ENCODE peak calls at places on chromosomes 16 and 17, in five cellular contexts. J is lower leg skin, R is spleen, O is GM12892, X is uterus. K is an unnamed sample.

GRCh38 chr16:89237733-89238132 is 20.2 kb downstream of the ZNF778 start:
- DNase-seq in J (no peak), R (no peak), O (no peak), X (no peak), K (no peak)

GRCh38 chr17:8122391-8122922 is 1.4 kb downstream of the HES7 start:
- DNase-seq in J (peak), R (no peak), O (no peak), X (peak), K (no peak)

GRCh38 chr16:7772722-7773121 is 440.1 kb downstream of the RBFOX1 start:
- DNase-seq in J (no peak), R (no peak), O (no peak), X (no peak), K (no peak)

GRCh38 chr17:56727876-56728617 is 105.7 kb downstream of the C17orf67 start:
- DNase-seq in J (no peak), R (no peak), O (no peak), X (no peak), K (peak)

GRCh38 chr16:57741660-57742191 is 6.2 kb downstream of the KATNB1 start:
- DNase-seq in J (no peak), R (no peak), O (no peak), X (no peak), K (no peak)

GRCh38 chr17:2122641-2123302 is 67.9 kb downstream of the HIC1 start:
- DNase-seq in J (peak), R (peak), O (no peak), X (peak), K (no peak)

GRCh38 chr16:13055480-13055879 is 154.1 kb downstream of the SHISA9 start:
- DNase-seq in J (no peak), R (no peak), O (no peak), X (no peak), K (no peak)

GRCh38 chr17:50871369-50871768 is 5.2 kb upstream of the TOB1 start:
- DNase-seq in J (no peak), R (no peak), O (no peak), X (no peak), K (no peak)

GRCh38 chr16:17037499-17037898 is 433.3 kb downstream of the XYLT1 start:
- DNase-seq in J (no peak), R (no peak), O (no peak), X (no peak), K (no peak)

GRCh38 chr16:6926762-6927161 is 405.9 kb upstream of the RBFOX1 start:
- DNase-seq in J (no peak), R (no peak), O (no peak), X (no peak), K (no peak)

GRCh38 chr17:42553866-42554249 is 1.1 kb downstream of the HSD17B1 start:
- DNase-seq in J (no peak), R (peak), O (no peak), X (no peak), K (no peak)

GRCh38 chr17:42555122-42555622 is 2.4 kb downstream of the HSD17B1 start:
- DNase-seq in J (no peak), R (no peak), O (no peak), X (no peak), K (no peak)

GRCh38 chr17:42559076-42559475 is 2.9 kb upstream of the COASY start:
- DNase-seq in J (no peak), R (no peak), O (no peak), X (no peak), K (no peak)

GRCh38 chr17:42553161-42553818 is 567 bp downstream of the HSD17B1 start:
- DNase-seq in J (no peak), R (peak), O (no peak), X (no peak), K (no peak)

GRCh38 chr17:42554250-42555121 is 1.8 kb downstream of the HSD17B1 start:
- DNase-seq in J (peak), R (peak), O (peak), X (peak), K (peak)
- TF ChIP-seq POLR2A in J (no peak), R (peak), O (peak), X (peak), K (peak)

GRCh38 chr17:5431929-5432556 is 6.9 kb downstream of the C1QBP start:
- DNase-seq in J (no peak), R (no peak), O (no peak), X (no peak), K (no peak)
- TF ChIP-seq POLR2A in J (no peak), R (no peak), O (peak), X (no peak), K (no peak)

GRCh38 chr16:49821156-49821555 is 34.8 kb downstream of the ZNF423 start:
- DNase-seq in J (no peak), R (no peak), O (no peak), X (no peak), K (no peak)
- TF ChIP-seq POLR2A in J (no peak), R (no peak), O (no peak), X (no peak), K (no peak)

DNA sequence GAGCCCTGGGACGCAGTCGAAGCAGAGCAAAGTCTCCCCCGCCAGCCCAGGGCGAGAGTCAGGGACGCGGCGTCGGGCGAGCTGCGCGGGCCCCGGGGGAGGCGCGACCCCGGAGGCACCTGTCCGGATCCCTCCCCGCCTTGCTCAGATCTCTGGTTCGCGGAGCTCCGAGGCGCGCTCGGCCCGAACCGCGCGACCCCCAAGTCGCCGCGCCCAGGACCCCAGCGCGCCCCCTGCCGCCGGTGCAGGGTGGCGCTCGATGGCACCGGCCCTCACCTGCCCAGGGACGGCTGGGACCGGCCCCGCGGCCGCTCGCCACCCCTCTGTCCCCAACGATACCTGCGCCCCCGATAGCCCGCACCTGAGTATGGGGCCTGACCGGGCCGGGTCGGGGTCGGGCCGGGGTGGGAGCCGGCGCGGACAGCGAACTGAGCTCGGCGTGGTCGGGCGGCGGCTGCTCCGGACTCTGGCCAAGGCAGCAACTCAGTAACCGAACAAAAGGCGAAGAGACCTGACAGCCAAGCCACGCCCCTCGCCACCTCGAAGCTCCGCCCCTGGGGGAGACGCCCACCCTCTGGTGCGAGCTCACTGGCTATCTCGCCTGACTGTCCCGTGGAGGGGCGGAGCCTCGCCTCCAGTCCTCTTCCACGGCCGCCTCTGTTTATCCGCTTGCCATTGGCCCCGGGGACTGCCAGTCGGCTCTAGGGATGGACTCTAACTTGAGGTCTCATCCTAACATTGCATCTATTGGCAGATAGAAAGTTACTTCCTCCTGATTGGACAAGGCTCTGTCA is at the start of gene JUP:
- DNase-seq in J (peak), R (peak), O (peak), X (peak), K (peak)
- TF ChIP-seq POLR2A in J (no peak), R (peak), O (no peak), X (peak), K (peak)

DNA sequence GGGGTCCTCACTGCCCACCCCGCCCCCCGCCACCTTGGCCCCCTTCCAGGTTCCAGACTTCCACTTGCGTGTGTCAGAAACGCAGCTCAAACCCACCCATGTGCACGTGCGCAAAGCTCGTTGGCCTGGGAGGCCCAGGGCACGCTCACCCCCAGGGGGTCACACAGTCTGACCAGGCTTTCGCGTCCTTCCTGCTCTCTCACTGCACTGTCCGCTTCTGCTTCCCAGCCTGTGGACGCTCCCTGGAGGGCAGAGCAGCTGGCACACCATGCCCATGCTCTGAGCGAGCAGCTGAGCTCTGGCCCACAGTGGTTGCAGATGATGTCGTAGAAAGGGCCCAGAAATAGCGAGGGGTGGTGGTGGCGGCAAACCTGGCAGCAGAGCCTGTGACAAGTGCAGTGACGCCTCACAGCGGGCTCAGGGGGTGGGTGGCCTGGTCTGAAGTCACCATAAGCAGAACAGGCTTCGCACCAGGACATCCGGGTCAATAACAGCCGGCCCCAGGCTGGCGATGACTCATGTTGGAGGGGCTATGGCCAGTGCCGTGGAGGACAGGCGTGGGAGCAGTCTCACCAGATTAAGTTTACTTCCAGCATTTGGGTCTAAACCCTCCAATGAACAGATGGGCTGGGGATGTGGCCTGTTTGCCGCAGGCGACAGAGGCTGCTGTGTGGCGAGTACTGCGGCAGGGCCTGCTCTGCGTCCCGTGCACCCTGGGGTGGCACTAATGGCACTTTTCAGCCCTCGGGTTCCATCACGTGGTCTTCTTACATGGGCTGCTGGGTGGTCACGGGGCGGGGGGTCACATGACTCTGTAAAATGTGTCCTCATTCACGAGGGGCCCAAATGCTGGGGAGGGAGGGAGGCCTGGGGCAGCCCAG is 49.0 kb downstream of the NT5M start:
- DNase-seq in J (peak), R (peak), O (no peak), X (no peak), K (peak)
- TF ChIP-seq POLR2A in J (no peak), R (no peak), O (no peak), X (no peak), K (peak)

DNA sequence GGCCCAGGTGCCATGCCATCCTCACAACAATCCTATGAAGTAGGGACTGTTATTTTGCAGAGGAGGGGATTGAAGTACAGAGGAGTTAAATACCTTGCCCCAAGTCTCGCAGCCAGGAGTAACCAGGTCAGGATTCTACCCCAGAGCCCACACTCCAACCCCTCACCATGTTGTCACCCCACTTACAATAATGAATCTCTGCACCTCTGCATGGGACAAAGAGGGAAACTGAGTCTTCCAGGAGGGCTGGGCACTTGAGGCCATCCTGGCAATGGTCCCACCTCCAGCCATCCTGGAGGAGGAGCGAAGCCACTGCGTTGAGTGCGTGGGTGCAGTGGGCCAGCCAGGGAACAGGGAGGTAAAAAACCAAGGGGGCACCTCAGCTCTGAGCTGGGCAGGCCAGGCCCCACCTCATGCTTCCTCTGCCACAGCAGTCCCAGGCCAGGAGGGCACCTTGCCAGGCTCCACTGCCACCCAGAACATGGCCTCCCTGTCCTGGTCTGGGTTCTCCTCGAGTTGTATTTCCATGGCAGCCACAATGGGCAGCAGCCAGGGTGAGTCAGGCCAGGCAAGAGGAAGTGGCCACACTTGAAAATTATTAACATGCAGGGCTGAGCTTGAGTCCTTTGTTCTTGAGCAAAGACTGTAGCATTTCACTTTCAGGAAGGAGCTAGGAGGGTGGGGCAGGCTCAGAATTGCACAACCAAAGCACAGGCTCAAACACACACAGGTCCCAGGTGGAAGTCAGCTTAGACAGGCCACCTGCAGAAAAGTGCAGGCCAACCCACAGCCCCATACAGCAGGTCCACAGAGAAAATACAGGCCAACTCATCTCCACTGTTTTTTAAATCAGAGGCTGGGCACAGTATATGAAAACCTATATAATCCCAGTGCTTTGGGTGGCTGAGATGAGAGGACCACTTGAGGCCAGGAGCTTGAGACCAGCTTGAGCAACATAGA is 52.1 kb downstream of the CUEDC1 start:
- DNase-seq in J (peak), R (peak), O (peak), X (peak), K (peak)
- TF ChIP-seq POLR2A in J (no peak), R (no peak), O (no peak), X (no peak), K (no peak)

DNA sequence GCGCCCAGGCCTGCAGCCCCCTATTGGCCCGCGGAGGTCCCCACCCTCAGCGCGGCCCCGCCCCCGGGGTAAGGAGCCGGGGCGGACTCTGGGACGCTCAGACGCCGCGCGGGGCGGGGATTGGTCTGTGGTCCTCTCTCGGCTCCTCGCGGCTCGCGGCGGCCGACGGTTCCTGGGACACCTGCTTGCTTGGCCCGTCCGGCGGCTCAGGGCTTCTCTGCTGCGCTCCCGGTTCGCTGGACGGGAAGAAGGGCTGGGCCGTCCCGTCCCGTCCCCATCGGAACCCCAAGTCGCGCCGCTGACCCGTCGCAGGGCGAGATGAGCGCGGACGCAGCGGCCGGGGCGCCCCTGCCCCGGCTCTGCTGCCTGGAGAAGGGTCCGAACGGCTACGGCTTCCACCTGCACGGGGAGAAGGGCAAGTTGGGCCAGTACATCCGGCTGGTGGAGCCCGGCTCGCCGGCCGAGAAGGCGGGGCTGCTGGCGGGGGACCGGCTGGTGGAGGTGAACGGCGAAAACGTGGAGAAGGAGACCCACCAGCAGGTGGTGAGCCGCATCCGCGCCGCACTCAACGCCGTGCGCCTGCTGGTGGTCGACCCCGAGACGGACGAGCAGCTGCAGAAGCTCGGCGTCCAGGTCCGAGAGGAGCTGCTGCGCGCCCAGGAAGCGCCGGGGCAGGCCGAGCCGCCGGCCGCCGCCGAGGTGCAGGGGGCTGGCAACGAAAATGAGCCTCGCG is at the start of gene NHERF1:
- DNase-seq in J (peak), R (peak), O (peak), X (peak), K (no peak)
- TF ChIP-seq POLR2A in J (no peak), R (peak), O (peak), X (peak), K (peak)

GRCh38 chr16:30805370-30806169 is 18.6 kb upstream of the ZNF629 start:
- DNase-seq in J (peak), R (peak), O (peak), X (peak), K (peak)
- TF ChIP-seq POLR2A in J (no peak), R (peak), O (no peak), X (peak), K (peak)

DNA sequence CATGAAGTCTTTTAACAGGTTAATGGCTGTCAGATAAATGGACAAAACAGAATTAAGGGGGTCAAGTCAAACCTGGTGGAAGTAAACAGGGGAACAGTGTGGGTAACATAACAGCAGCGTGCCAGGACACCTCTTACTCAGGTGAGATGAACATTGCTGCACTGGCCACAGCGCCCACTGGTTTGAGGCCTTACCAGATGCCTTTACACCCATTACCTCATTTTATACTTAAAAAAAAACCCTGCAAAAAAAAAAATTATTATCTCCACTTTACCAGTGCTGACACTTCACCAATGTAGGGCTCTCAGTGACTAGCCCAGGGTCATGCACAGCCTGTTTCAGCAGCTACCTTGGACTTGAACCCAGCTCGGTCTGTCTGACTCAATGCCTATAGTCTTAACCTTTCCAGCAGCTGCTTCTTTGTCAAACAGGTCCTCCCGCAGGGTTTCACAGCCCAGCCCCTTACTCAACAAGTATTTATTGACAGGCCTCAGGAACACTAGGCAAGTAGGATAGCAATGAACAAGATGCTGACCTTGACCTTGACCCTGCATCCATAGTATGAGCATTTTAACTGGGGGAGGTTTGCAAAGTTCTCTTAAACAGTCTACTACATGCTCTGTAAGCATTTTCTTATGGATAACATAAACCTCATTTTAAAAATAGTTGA is 30.2 kb downstream of the CMTM3 start:
- DNase-seq in J (peak), R (no peak), O (no peak), X (no peak), K (no peak)
- TF ChIP-seq POLR2A in J (no peak), R (no peak), O (no peak), X (no peak), K (no peak)